ENCODE peak calls at places on chromosomes 16 and 17, in five cellular contexts. Y is esophagus squamous epithelium, P is lower leg skin, L is MM.1S, Q is astrocyte of the spinal cord. A is an unnamed sample.
A peak's percentile ranks its signal among the peaks of the same experiment; 100 is the strongest.

GRCh38 chr17:35766903-35767510 is 6.3 kb downstream of the C17orf50 start:
- DNase-seq in Y (no peak), P (no peak), L (peak; percentile 48), Q (peak; percentile 36), A (no peak)

GRCh38 chr16:87002717-87003413 is 314.3 kb downstream of the C16orf95 start:
- DNase-seq in Y (no peak), P (no peak), L (no peak), Q (peak; percentile 55), A (peak; percentile 41)

GRCh38 chr16:81873843-81874752 is 95.0 kb downstream of the PLCG2 start:
- DNase-seq in Y (no peak), P (no peak), L (peak; percentile 59), Q (peak; percentile 26), A (no peak)

GRCh38 chr17:441155-441950 is 88.7 kb upstream of the RPH3AL start:
- DNase-seq in Y (no peak), P (no peak), L (no peak), Q (no peak), A (no peak)

GRCh38 chr17:81951785-81952684 is 5.0 kb upstream of the MYADML2 start:
- DNase-seq in Y (no peak), P (no peak), L (no peak), Q (no peak), A (no peak)

GRCh38 chr17:56891751-56892150 is 22.1 kb downstream of the TRIM25 start:
- DNase-seq in Y (no peak), P (peak; percentile 89), L (no peak), Q (no peak), A (no peak)

GRCh38 chr16:88427376-88427775 is 25.7 kb upstream of the ZFPM1 start:
- DNase-seq in Y (no peak), P (no peak), L (no peak), Q (no peak), A (no peak)

GRCh38 chr16:89179148-89179484 is 7.6 kb downstream of the CDH15 start:
- DNase-seq in Y (no peak), P (no peak), L (no peak), Q (no peak), A (no peak)

GRCh38 chr17:31435581-31435980 is 44.1 kb downstream of the RAB11FIP4 start:
- DNase-seq in Y (no peak), P (no peak), L (no peak), Q (no peak), A (no peak)

GRCh38 chr17:4908301-4908700 is 5.4 kb upstream of the CHRNE start:
- DNase-seq in Y (no peak), P (no peak), L (no peak), Q (peak; percentile 16), A (no peak)

GRCh38 chr16:17129971-17130370 is 340.8 kb downstream of the XYLT1 start:
- DNase-seq in Y (no peak), P (no peak), L (no peak), Q (no peak), A (no peak)

GRCh38 chr16:21161211-21161610 is 2.7 kb downstream of the LDAF1 start:
- DNase-seq in Y (no peak), P (no peak), L (no peak), Q (no peak), A (no peak)

GRCh38 chr16:75305364-75306101 is 54.1 kb upstream of the BCAR1 start:
- DNase-seq in Y (no peak), P (peak; percentile 96), L (no peak), Q (peak; percentile 100), A (peak; percentile 100)

GRCh38 chr17:42135664-42136653 is 13.4 kb downstream of the HSPB9 start:
- DNase-seq in Y (no peak), P (no peak), L (no peak), Q (peak; percentile 46), A (no peak)

GRCh38 chr16:14344292-14344691 is 273.2 kb downstream of the MRTFB start:
- DNase-seq in Y (no peak), P (no peak), L (no peak), Q (no peak), A (no peak)

GRCh38 chr16:28478511-28479180 is 6.5 kb upstream of the NPIPB7 start:
- DNase-seq in Y (no peak), P (no peak), L (no peak), Q (no peak), A (no peak)

GRCh38 chr17:51120357-51120738 is 320 bp downstream of the SPAG9 start:
- DNase-seq in Y (no peak), P (no peak), L (peak; percentile 52), Q (peak; percentile 38), A (no peak)

GRCh38 chr17:36089888-36090836 is at the start of gene CCL3:
- DNase-seq in Y (no peak), P (no peak), L (peak; percentile 94), Q (peak; percentile 6), A (no peak)

GRCh38 chr16:86387461-86388440 is 122.6 kb upstream of the FOXF1 start:
- DNase-seq in Y (no peak), P (no peak), L (no peak), Q (peak; percentile 94), A (peak; percentile 72)

GRCh38 chr17:38453951-38454421 is 25.7 kb downstream of the ARHGAP23 start:
- DNase-seq in Y (no peak), P (no peak), L (no peak), Q (peak; percentile 52), A (no peak)

GRCh38 chr17:75679706-75680201 is 12.6 kb downstream of the SAP30BP start:
- DNase-seq in Y (no peak), P (no peak), L (no peak), Q (peak; percentile 64), A (no peak)

GRCh38 chr17:38575781-38576180 is 30.0 kb downstream of the SRCIN1 start:
- DNase-seq in Y (no peak), P (no peak), L (no peak), Q (no peak), A (no peak)

GRCh38 chr16:67163164-67163902 is 1.2 kb upstream of the HSF4 start:
- DNase-seq in Y (no peak), P (peak; percentile 90), L (no peak), Q (peak; percentile 36), A (no peak)

GRCh38 chr16:4679854-4680636 is 13.3 kb upstream of the NUDT16L1 start:
- DNase-seq in Y (no peak), P (no peak), L (no peak), Q (no peak), A (no peak)
- H3K4me3 ChIP-seq in Y (no peak overlapping the region), P (no peak overlapping the region), L (no peak overlapping the region), Q (no peak overlapping the region), A (no peak overlapping the region)

GRCh38 chr16:31713945-31714898 is 159.4 kb upstream of the ZNF267 start:
- DNase-seq in Y (no peak), P (peak; percentile 81), L (no peak), Q (no peak), A (no peak)
- TF ChIP-seq CTCF in Y (no peak), P (no peak), L (peak; percentile 25), Q (peak; percentile 25), A (peak; percentile 12)

GRCh38 chr17:45976391-45976754 is 22.7 kb upstream of the STH start:
- DNase-seq in Y (no peak), P (no peak), L (no peak), Q (no peak), A (no peak)

GRCh38 chr17:45973943-45974859 is 24.8 kb upstream of the STH start:
- DNase-seq in Y (no peak), P (no peak), L (no peak), Q (no peak), A (no peak)

GRCh38 chr17:45975640-45976295 is 23.3 kb upstream of the STH start:
- DNase-seq in Y (no peak), P (no peak), L (no peak), Q (no peak), A (no peak)

GRCh38 chr17:45973099-45973838 is 25.8 kb upstream of the STH start:
- DNase-seq in Y (no peak), P (peak; percentile 89), L (no peak), Q (no peak), A (no peak)

GRCh38 chr17:45974916-45975630 is 24.0 kb upstream of the STH start:
- DNase-seq in Y (no peak), P (no peak), L (no peak), Q (no peak), A (no peak)
- H3K4me3 ChIP-seq in Y (no peak overlapping the region), P (no peak overlapping the region), L (no peak overlapping the region), Q (no peak overlapping the region), A (no peak overlapping the region)

DNA sequence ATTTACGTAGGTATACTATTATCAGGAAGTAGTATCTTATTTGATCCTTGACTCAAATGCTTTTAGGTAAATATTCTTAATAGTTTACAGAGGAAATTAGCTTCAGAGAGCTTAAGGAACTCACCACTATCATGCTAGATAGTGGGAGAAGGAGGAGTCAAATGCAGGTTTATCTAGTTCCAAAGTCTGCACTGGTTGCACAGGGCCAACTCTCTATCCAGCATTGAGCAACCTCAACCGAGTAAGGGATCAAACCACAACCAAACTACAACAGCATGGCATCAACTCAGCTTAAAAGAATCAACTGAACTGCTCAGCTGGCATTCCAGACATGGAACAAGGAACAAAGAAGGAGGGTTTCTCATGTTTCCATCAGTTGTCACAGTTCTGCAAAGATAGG is 306.0 kb downstream of the MAF start:
- DNase-seq in Y (no peak), P (no peak), L (no peak), Q (no peak), A (no peak)
- TF ChIP-seq CTCF in Y (no peak), P (no peak), L (no peak), Q (no peak), A (no peak)

GRCh38 chr17:40666366-40666765 is 1.4 kb upstream of the KRT222 start:
- DNase-seq in Y (no peak), P (no peak), L (no peak), Q (no peak), A (no peak)

GRCh38 chr17:40663252-40663651 is 1.7 kb downstream of the KRT222 start:
- DNase-seq in Y (no peak), P (no peak), L (no peak), Q (no peak), A (no peak)

GRCh38 chr17:40659909-40660308 is 5.1 kb downstream of the KRT222 start:
- DNase-seq in Y (no peak), P (no peak), L (no peak), Q (no peak), A (no peak)

GRCh38 chr17:40664582-40665333 is at the start of gene KRT222:
- DNase-seq in Y (no peak), P (no peak), L (no peak), Q (no peak), A (no peak)
- H3K4me3 ChIP-seq in Y (peak within 1 kb of the TSS; percentile 19), P (no peak within 1 kb of the TSS), L (no peak within 1 kb of the TSS), Q (peak within 1 kb of the TSS; percentile 12), A (peak within 1 kb of the TSS; percentile 4)

GRCh38 chr16:8194795-8195194 is 395.5 kb downstream of the TMEM114 start:
- DNase-seq in Y (no peak), P (no peak), L (no peak), Q (no peak), A (no peak)
- TF ChIP-seq CTCF in Y (no peak), P (no peak), L (peak; percentile 25), Q (no peak), A (no peak)

GRCh38 chr16:56094231-56094630 is 97.1 kb upstream of the GNAO1 start:
- DNase-seq in Y (no peak), P (peak; percentile 28), L (no peak), Q (no peak), A (no peak)
- H3K4me3 ChIP-seq in Y (no peak overlapping the region), P (no peak overlapping the region), L (no peak overlapping the region), Q (no peak overlapping the region), A (no peak overlapping the region)